ENCODE peak calls at places on chromosomes 3 and 15, in ten cellular contexts. I is prostate gland; Q is PC-9; C is AG04450; O is CD8-positive, alpha-beta memory T cell; A is right lobe of liver; U is CD8-positive, alpha-beta T cell; H is upper lobe of right lung; E is uterus; K is upper lobe of left lung. Y is an unnamed sample.

GRCh38 chr3:10729439-10729838 is 86.6 kb upstream of the SLC6A11 start:
- DNase-seq in O (no peak), H (no peak), I (no peak), U (no peak), E (no peak), A (no peak), C (no peak), K (no peak), Q (no peak), Y (no peak)

GRCh38 chr3:45211466-45212094 is 14.5 kb downstream of the TMEM158 start:
- DNase-seq in E (peak; percentile 76), U (no peak), O (no peak), K (no peak), A (no peak), C (no peak), H (no peak), Q (no peak), I (no peak), Y (no peak)

GRCh38 chr3:69925506-69925905 is 74.0 kb upstream of the SAMMSON start:
- DNase-seq in O (no peak), H (no peak), E (no peak), K (no peak), C (peak; percentile 33), A (no peak), I (no peak), Q (no peak), U (no peak), Y (no peak)

GRCh38 chr3:186622651-186623310 is 9.9 kb downstream of the AHSG start:
- DNase-seq in Q (no peak), A (no peak), I (no peak), K (no peak), E (no peak), U (no peak), H (no peak), O (no peak), C (no peak), Y (no peak)

GRCh38 chr3:194208701-194209100 is 72.8 kb downstream of the HES1 start:
- DNase-seq in I (no peak), H (no peak), E (no peak), C (no peak), A (no peak), U (no peak), O (no peak), K (no peak), Q (no peak), Y (no peak)

GRCh38 chr3:79521221-79521848 is 246.5 kb downstream of the ROBO1 start:
- DNase-seq in I (no peak), E (no peak), C (no peak), K (no peak), Q (peak; percentile 38), H (no peak), O (no peak), U (no peak), A (no peak), Y (no peak)

GRCh38 chr3:131403216-131403895 is 21.8 kb downstream of the NUDT16 start:
- DNase-seq in H (no peak), C (no peak), U (no peak), O (no peak), E (no peak), K (no peak), A (no peak), I (no peak), Q (no peak), Y (no peak)

GRCh38 chr15:48175126-48175525 is 3.0 kb downstream of the MYEF2 start:
- DNase-seq in O (no peak), C (no peak), K (no peak), U (no peak), H (no peak), A (no peak), E (no peak), I (no peak), Q (no peak), Y (no peak)

GRCh38 chr3:126208618-126209256 is 28.4 kb upstream of the ALDH1L1 start:
- DNase-seq in O (no peak), C (peak; percentile 80), A (peak; percentile 82), H (peak; percentile 85), K (peak; percentile 82), E (peak; percentile 70), I (peak; percentile 83), Q (peak; percentile 84), U (no peak), Y (peak; percentile 96)

GRCh38 chr3:190533511-190534282 is 19.8 kb downstream of the IL1RAP start:
- DNase-seq in K (peak; percentile 37), O (no peak), Q (no peak), H (peak; percentile 82), C (peak; percentile 78), A (peak; percentile 58), E (peak; percentile 76), U (no peak), I (peak; percentile 82), Y (peak; percentile 11)

GRCh38 chr3:129942296-129942695 is 32.2 kb upstream of the TRH start:
- DNase-seq in E (peak; percentile 50), Q (no peak), A (peak; percentile 53), C (peak; percentile 23), I (peak; percentile 27), U (no peak), O (no peak), K (peak; percentile 62), H (peak; percentile 72), Y (peak; percentile 41)

GRCh38 chr15:39172380-39173281 is 408.2 kb upstream of the THBS1 start:
- DNase-seq in I (peak; percentile 10), A (no peak), H (no peak), U (no peak), Q (no peak), C (no peak), E (peak; percentile 44), K (peak; percentile 23), O (no peak), Y (peak; percentile 13)

GRCh38 chr3:98645039-98645438 is 51.6 kb upstream of the CPOX start:
- DNase-seq in C (no peak), U (no peak), I (no peak), A (no peak), E (no peak), H (peak; percentile 71), K (peak; percentile 36), Q (no peak), O (no peak), Y (no peak)

GRCh38 chr3:105835606-105836005 is 33.2 kb downstream of the CBLB start:
- DNase-seq in H (no peak), E (no peak), A (no peak), Q (peak; percentile 88), K (no peak), I (no peak), O (no peak), C (no peak), U (no peak), Y (no peak)

GRCh38 chr15:22959451-22960101 is 20.6 kb downstream of the CYFIP1 start:
- DNase-seq in I (no peak), C (no peak), K (no peak), E (no peak), U (no peak), H (no peak), O (no peak), A (no peak), Q (no peak), Y (no peak)

DNA sequence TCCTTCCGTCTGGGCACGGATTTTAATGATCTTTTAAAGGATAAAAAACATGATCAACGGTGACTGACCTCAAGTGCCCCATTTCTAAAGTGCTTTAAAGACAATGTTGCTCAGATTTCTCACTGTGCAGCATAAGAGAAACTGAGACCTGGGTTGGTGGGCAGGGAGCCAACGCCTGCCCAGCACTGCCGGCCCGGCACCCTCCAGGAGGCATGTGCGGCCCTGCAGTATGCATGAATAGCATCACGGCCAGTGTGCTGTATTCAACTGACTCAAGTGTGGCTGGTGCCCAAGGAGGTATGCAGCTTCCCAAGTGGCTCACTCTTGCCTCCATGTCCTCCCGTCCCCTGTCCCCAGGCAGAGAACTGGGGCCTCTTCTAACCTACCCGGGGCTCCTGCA is 30.3 kb downstream of the SEC61A1 start:
- DNase-seq in O (no peak), C (no peak), K (no peak), H (peak; percentile 29), A (no peak), I (no peak), E (no peak), U (no peak), Q (no peak), Y (no peak)
- H3K27ac ChIP-seq in O (no peak overlapping the region), C (no peak overlapping the region), K (no peak overlapping the region), H (no peak overlapping the region), A (no peak overlapping the region), I (no peak overlapping the region), E (no peak overlapping the region), U (no peak overlapping the region), Q (no peak overlapping the region), Y (no peak overlapping the region)

GRCh38 chr15:100783296-100783695 is 96.3 kb upstream of the ALDH1A3 start:
- DNase-seq in H (no peak), A (no peak), K (peak; percentile 7), O (no peak), C (no peak), I (no peak), Q (no peak), U (no peak), E (no peak), Y (peak; percentile 2)
- H3K9me3 ChIP-seq in H (no peaks in the 10 kb centered on the region), A (no peaks in the 10 kb centered on the region), K (no peaks in the 10 kb centered on the region), O (no peaks in the 10 kb centered on the region), C (no peaks in the 10 kb centered on the region), I (no peaks in the 10 kb centered on the region), Q (no peaks in the 10 kb centered on the region), U (no peaks in the 10 kb centered on the region), E (no peaks in the 10 kb centered on the region), Y (no peaks in the 10 kb centered on the region)

GRCh38 chr3:31364188-31364587 is 168.5 kb upstream of the STT3B start:
- DNase-seq in I (no peak), A (no peak), H (no peak), C (no peak), U (no peak), O (no peak), K (no peak), E (no peak), Q (no peak), Y (no peak)
- H3K27ac ChIP-seq in I (no peak overlapping the region), A (no peak overlapping the region), H (no peak overlapping the region), C (no peak overlapping the region), U (no peak overlapping the region), O (no peak overlapping the region), K (no peak overlapping the region), E (no peak overlapping the region), Q (no peak overlapping the region), Y (no peak overlapping the region)

GRCh38 chr3:25817638-25818037 is 27.7 kb downstream of the OXSM start:
- DNase-seq in E (no peak), A (no peak), U (no peak), I (no peak), H (no peak), O (no peak), K (no peak), Q (no peak), C (no peak), Y (no peak)

GRCh38 chr3:25817107-25817506 is 27.2 kb downstream of the OXSM start:
- DNase-seq in E (no peak), U (no peak), Q (no peak), O (no peak), K (no peak), H (no peak), C (no peak), A (no peak), I (no peak), Y (no peak)

GRCh38 chr3:25818335-25818734 is 28.4 kb downstream of the OXSM start:
- DNase-seq in U (no peak), H (no peak), O (no peak), E (no peak), A (no peak), K (no peak), Q (no peak), I (no peak), C (no peak), Y (no peak)

DNA sequence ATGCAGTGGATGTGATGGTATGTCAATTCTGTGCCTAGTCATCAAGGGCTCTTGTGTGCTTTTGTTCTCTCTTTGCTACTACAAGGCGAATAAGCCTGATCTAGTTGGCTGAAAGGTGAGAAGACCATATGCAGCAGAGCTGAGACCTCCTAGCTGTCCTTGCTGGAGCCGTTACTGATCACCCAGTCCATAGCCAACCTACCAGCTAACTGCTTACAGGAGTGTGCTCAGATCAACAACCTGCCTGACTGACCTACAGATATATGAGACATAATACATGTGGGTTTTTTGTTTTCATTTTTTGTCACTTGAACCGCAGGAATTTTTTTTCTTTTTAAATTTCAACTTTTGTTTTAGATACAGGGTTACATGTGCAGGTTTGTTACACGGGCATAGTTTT is 22.8 kb downstream of the OXSM start:
- DNase-seq in C (no peak), H (no peak), O (no peak), Q (no peak), I (no peak), U (no peak), A (no peak), E (no peak), K (no peak), Y (no peak)
- H3K9me3 ChIP-seq in C (no peaks in the 10 kb centered on the region), H (no peaks in the 10 kb centered on the region), O (no peaks in the 10 kb centered on the region), Q (no peaks in the 10 kb centered on the region), I (no peaks in the 10 kb centered on the region), U (no peaks in the 10 kb centered on the region), A (no peaks in the 10 kb centered on the region), E (no peaks in the 10 kb centered on the region), K (no peaks in the 10 kb centered on the region), Y (no peaks in the 10 kb centered on the region)